ENCODE peak calls at places on chromosomes 3 and 15, in eight cellular contexts. H is PC-9; Q is dorsolateral prefrontal cortex; Z is CD8-positive, alpha-beta memory T cell; L is heart left ventricle; M is CD8-positive, alpha-beta T cell; G is suprapubic skin; W is lower leg skin. V is an unnamed sample.

GRCh38 chr3:99523446-99523845 is 114.9 kb upstream of the COL8A1 start:
- DNase-seq in H (no peak), Q (no peak), Z (no peak), L (no peak), M (no peak), G (no peak), W (no peak), V (no peak)

GRCh38 chr3:30496496-30496966 is 109.9 kb upstream of the TGFBR2 start:
- DNase-seq in H (no peak), Q (no peak), Z (no peak), L (no peak), M (no peak), G (no peak), W (no peak), V (peak; percentile 79)

GRCh38 chr3:129121016-129121791 is 400 bp downstream of the RAB43 start:
- DNase-seq in H (no peak), Q (no peak), Z (peak; percentile 71), L (no peak), M (peak; percentile 69), G (no peak), W (no peak), V (no peak)

GRCh38 chr3:158434412-158435038 is 136.5 kb upstream of the MLF1 start:
- DNase-seq in H (peak; percentile 37), Q (peak; percentile 51), Z (no peak), L (peak; percentile 31), M (no peak), G (no peak), W (no peak), V (no peak)

GRCh38 chr3:50695031-50695430 is 20.3 kb downstream of the DOCK3 start:
- DNase-seq in H (no peak), Q (no peak), Z (no peak), L (no peak), M (no peak), G (no peak), W (no peak), V (no peak)

GRCh38 chr3:197880361-197881339 is 69.3 kb upstream of the RPL35A start:
- DNase-seq in H (no peak), Q (no peak), Z (no peak), L (no peak), M (no peak), G (no peak), W (no peak), V (no peak)

GRCh38 chr15:43483306-43484128 is 9.4 kb downstream of the TP53BP1 start:
- DNase-seq in H (no peak), Q (no peak), Z (no peak), L (no peak), M (no peak), G (no peak), W (no peak), V (no peak)

GRCh38 chr3:163508212-163508611 is 1570.1 kb downstream of the SI start:
- DNase-seq in H (no peak), Q (no peak), Z (no peak), L (no peak), M (no peak), G (no peak), W (no peak), V (no peak)

GRCh38 chr3:172449468-172450149 is 1.4 kb upstream of the GHSR start:
- DNase-seq in H (no peak), Q (no peak), Z (no peak), L (no peak), M (no peak), G (no peak), W (no peak), V (no peak)

GRCh38 chr3:142467738-142468137 is 19.9 kb upstream of the XRN1 start:
- DNase-seq in H (no peak), Q (no peak), Z (no peak), L (no peak), M (no peak), G (no peak), W (no peak), V (no peak)

GRCh38 chr3:58355174-58355573 is 22.5 kb downstream of the PXK start:
- DNase-seq in H (no peak), Q (no peak), Z (no peak), L (no peak), M (no peak), G (no peak), W (no peak), V (no peak)

GRCh38 chr15:56128081-56128480 is 115.6 kb downstream of the RFX7 start:
- DNase-seq in H (no peak), Q (no peak), Z (no peak), L (no peak), M (no peak), G (no peak), W (no peak), V (no peak)

GRCh38 chr3:126399756-126400155 is 5.0 kb downstream of the CFAP100 start:
- DNase-seq in H (no peak), Q (no peak), Z (no peak), L (no peak), M (no peak), G (peak; percentile 18), W (peak; percentile 17), V (no peak)

GRCh38 chr3:141507392-141508066 is 20.7 kb downstream of the RASA2 start:
- DNase-seq in H (no peak), Q (no peak), Z (no peak), L (no peak), M (no peak), G (no peak), W (no peak), V (no peak)

GRCh38 chr15:43255376-43255775 is 11.4 kb downstream of the TGM5 start:
- DNase-seq in H (no peak), Q (no peak), Z (no peak), L (no peak), M (no peak), G (no peak), W (peak; percentile 77), V (peak; percentile 22)

GRCh38 chr3:95148107-95148506 is 1085.2 kb downstream of the NSUN3 start:
- DNase-seq in H (no peak), Q (no peak), Z (no peak), L (no peak), M (no peak), G (no peak), W (no peak), V (no peak)

GRCh38 chr3:146851665-146852064 is 246.5 kb upstream of the PLSCR5 start:
- DNase-seq in H (no peak), Q (no peak), Z (no peak), L (no peak), M (no peak), G (no peak), W (no peak), V (no peak)

GRCh38 chr15:62782100-62782791 is 260.3 kb upstream of the TPM1 start:
- DNase-seq in H (peak; percentile 78), Q (peak; percentile 51), Z (no peak), L (peak; percentile 91), M (no peak), G (no peak), W (no peak), V (peak; percentile 90)

GRCh38 chr3:52783211-52783555 is 5.8 kb downstream of the ITIH1 start:
- DNase-seq in H (no peak), Q (no peak), Z (no peak), L (no peak), M (peak; percentile 6), G (no peak), W (peak; percentile 54), V (no peak)

GRCh38 chr15:64133619-64134018 is 17.9 kb upstream of the SNX22 start:
- DNase-seq in H (no peak), Q (no peak), Z (no peak), L (no peak), M (no peak), G (no peak), W (no peak), V (no peak)

GRCh38 chr15:64134322-64134829 is 17.2 kb upstream of the SNX22 start:
- DNase-seq in H (no peak), Q (peak; percentile 70), Z (no peak), L (peak; percentile 77), M (no peak), G (no peak), W (peak; percentile 85), V (no peak)

GRCh38 chr15:64131547-64131946 is 20.0 kb upstream of the SNX22 start:
- DNase-seq in H (no peak), Q (no peak), Z (no peak), L (no peak), M (no peak), G (no peak), W (no peak), V (no peak)

GRCh38 chr15:64130159-64130558 is 21.4 kb upstream of the SNX22 start:
- DNase-seq in H (no peak), Q (no peak), Z (no peak), L (no peak), M (no peak), G (no peak), W (no peak), V (no peak)

DNA sequence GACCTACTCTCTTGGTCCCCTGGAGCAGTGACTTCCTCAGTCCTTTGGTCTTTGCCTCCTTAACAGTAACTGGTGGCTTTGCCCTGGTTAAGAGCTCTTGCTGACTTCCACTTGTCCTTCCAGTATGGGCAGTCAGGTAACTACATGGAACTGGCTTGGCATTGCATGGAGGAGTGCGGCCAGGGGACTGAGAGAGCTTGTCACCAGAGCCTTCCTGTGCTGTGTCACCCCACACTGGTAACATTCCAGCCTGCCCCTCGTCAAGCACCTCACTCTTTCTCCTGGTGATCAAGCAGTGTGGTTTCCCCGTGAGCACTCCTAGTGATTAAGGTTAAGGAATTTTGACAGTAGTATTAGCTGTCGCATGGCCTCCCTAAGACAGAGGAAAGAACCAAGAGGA is 19.3 kb upstream of the SNX22 start:
- DNase-seq in H (no peak), Q (no peak), Z (no peak), L (peak; percentile 57), M (no peak), G (no peak), W (no peak), V (no peak)
- H3K4me3 ChIP-seq in H (no peak overlapping the region), Q (no peak overlapping the region), Z (no peak overlapping the region), L (no peak overlapping the region), M (no peak overlapping the region), G (no peak overlapping the region), W (no peak overlapping the region), V (no peak overlapping the region)

GRCh38 chr3:57097536-57097935 is 37.1 kb downstream of the SPATA12 start:
- DNase-seq in H (no peak), Q (no peak), Z (no peak), L (no peak), M (no peak), G (no peak), W (no peak), V (no peak)
- H3K4me3 ChIP-seq in H (no peak overlapping the region), Q (no peak overlapping the region), Z (no peak overlapping the region), L (no peak overlapping the region), M (no peak overlapping the region), G (no peak overlapping the region), W (no peak overlapping the region), V (no peak overlapping the region)

GRCh38 chr3:13549513-13550256 is 760 bp downstream of the FBLN2 start:
- DNase-seq in H (no peak), Q (no peak), Z (no peak), L (no peak), M (peak; percentile 73), G (no peak), W (no peak), V (no peak)
- H3K4me3 ChIP-seq in H (no peak overlapping the region), Q (no peak overlapping the region), Z (no peak overlapping the region), L (peak overlapping the region; percentile 65), M (peak overlapping the region; percentile 20), G (peak overlapping the region; percentile 63), W (peak overlapping the region; percentile 20), V (peak overlapping the region; percentile 77)

DNA sequence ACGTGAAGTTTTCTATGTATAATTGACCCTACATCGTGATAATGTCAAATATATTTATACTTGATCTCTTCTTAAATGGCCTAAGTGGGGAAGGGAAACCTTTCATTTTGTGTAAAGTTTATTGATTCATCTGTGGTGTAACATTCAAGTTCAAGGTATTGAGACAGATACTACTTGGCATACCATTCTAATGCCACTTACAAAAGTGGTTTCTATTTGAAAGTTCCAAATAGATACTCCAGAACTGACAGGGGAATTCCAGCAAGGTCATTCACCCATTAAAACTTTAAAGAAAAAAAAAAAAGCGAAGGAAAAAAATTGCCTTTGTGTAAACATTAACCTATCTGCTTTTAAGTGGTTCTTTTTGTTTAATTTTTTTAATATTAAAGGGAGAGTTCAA is 45.3 kb upstream of the MAP3K13 start:
- DNase-seq in H (no peak), Q (no peak), Z (no peak), L (no peak), M (no peak), G (no peak), W (no peak), V (no peak)
- H3K4me3 ChIP-seq in H (peak overlapping the region; percentile 28), Q (no peak overlapping the region), Z (no peak overlapping the region), L (no peak overlapping the region), M (no peak overlapping the region), G (no peak overlapping the region), W (no peak overlapping the region), V (no peak overlapping the region)

V was measured in coronary artery.